ENCODE peak calls at places on chromosomes 13 and 19, in five cellular contexts. B is A549, R is cardiac muscle cell, J is Peyer's patch, U is AG09309. F is an unnamed sample.
A peak's percentile ranks its signal among the peaks of the same experiment; 100 is the strongest.

GRCh38 chr13:25180795-25181537 is 8.9 kb upstream of the AMER2 start:
- DNase-seq in B (no peak), U (no peak), R (no peak), J (no peak), F (no peak)

GRCh38 chr19:15466851-15467733 is 2.7 kb upstream of the RASAL3 start:
- DNase-seq in U (no peak), B (peak; percentile 55), R (peak; percentile 88), J (peak; percentile 67), F (no peak)

GRCh38 chr19:47097396-47098217 is 16.0 kb downstream of the ZC3H4 start:
- DNase-seq in U (no peak), J (no peak), B (no peak), R (no peak), F (no peak)

GRCh38 chr19:38142176-38143035 is 81.6 kb downstream of the DPF1 start:
- DNase-seq in J (peak; percentile 61), U (no peak), R (peak; percentile 66), B (peak; percentile 81), F (no peak)

GRCh38 chr13:90622547-90622946 is 724.9 kb upstream of the MIR17HG start:
- DNase-seq in U (no peak), B (no peak), R (peak; percentile 3), J (no peak), F (no peak)

GRCh38 chr13:26307701-26308100 is 53.8 kb downstream of the CDK8 start:
- DNase-seq in U (no peak), B (no peak), J (no peak), R (no peak), F (no peak)

GRCh38 chr13:106573855-106574254 is 5.9 kb upstream of the ARGLU1 start:
- DNase-seq in U (no peak), J (no peak), R (peak; percentile 55), B (no peak), F (no peak)

GRCh38 chr13:23428183-23428528 is 5.3 kb downstream of the SACS start:
- DNase-seq in R (peak; percentile 59), J (no peak), U (no peak), B (no peak), F (no peak)

GRCh38 chr13:53501387-53501786 is 472.8 kb downstream of the OLFM4 start:
- DNase-seq in B (no peak), U (no peak), R (no peak), J (no peak), F (no peak)

GRCh38 chr13:43728411-43728810 is 58.4 kb downstream of the ENOX1 start:
- DNase-seq in B (no peak), R (no peak), J (no peak), U (no peak), F (no peak)

GRCh38 chr13:22144806-22145205 is 473.9 kb downstream of the FGF9 start:
- DNase-seq in J (no peak), B (no peak), U (no peak), R (no peak), F (no peak)

GRCh38 chr13:47178090-47178950 is 281.5 kb upstream of the HTR2A start:
- DNase-seq in B (no peak), U (no peak), J (no peak), R (no peak), F (no peak)

GRCh38 chr13:47917022-47917574 is 84.0 kb downstream of the SUCLA2 start:
- DNase-seq in J (no peak), B (no peak), R (no peak), U (no peak), F (no peak)

GRCh38 chr13:34208326-34208725 is 390.4 kb downstream of the RFC3 start:
- DNase-seq in R (peak; percentile 29), B (no peak), U (peak; percentile 32), J (no peak), F (no peak)

GRCh38 chr19:4815426-4816387 is 15.8 kb downstream of the TICAM1 start:
- DNase-seq in B (peak; percentile 93), J (peak; percentile 94), R (peak; percentile 95), U (peak; percentile 60), F (no peak)

GRCh38 chr13:29922281-29922821 is 71.9 kb upstream of the UBL3 start:
- DNase-seq in R (peak; percentile 25), J (no peak), B (peak; percentile 16), U (no peak), F (no peak)

GRCh38 chr13:50598338-50598737 is 245.2 kb downstream of the DLEU7 start:
- DNase-seq in U (no peak), J (no peak), R (no peak), B (no peak), F (peak; percentile 22)

GRCh38 chr13:30978981-30979956 is 46.8 kb downstream of the TEX26 start:
- DNase-seq in B (peak; percentile 31), U (no peak), J (peak; percentile 61), R (peak; percentile 46), F (no peak)

GRCh38 chr13:46184277-46184699 is 2.3 kb upstream of the LCP1 start:
- DNase-seq in U (no peak), B (peak; percentile 22), J (peak; percentile 90), R (peak; percentile 28), F (no peak)

GRCh38 chr13:31093145-31093885 is 68.4 kb downstream of the HSPH1 start:
- DNase-seq in R (no peak), J (no peak), U (no peak), B (no peak), F (no peak)

GRCh38 chr19:54014920-54015560 is 23.6 kb downstream of the CACNG6 start:
- DNase-seq in J (no peak), B (no peak), U (no peak), R (no peak), F (no peak)

GRCh38 chr13:35469781-35470380 is 6.6 kb downstream of the MAB21L1 start:
- DNase-seq in B (no peak), J (no peak), U (no peak), R (no peak), F (no peak)

GRCh38 chr13:104823709-104824108 is 1711.8 kb downstream of the EFNB2 start:
- DNase-seq in B (no peak), U (no peak), R (no peak), J (no peak), F (no peak)

GRCh38 chr19:4522291-4523002 is 4.2 kb upstream of the PLIN4 start:
- DNase-seq in B (no peak), U (no peak), J (no peak), R (no peak), F (no peak)

GRCh38 chr13:99982021-99982740 is 597 bp downstream of the ZIC2 start:
- DNase-seq in J (no peak), R (no peak), U (no peak), B (peak; percentile 51), F (no peak)

GRCh38 chr19:38849746-38850230 is at the start of gene HNRNPL:
- DNase-seq in B (no peak), U (no peak), R (no peak), J (no peak), F (no peak)

GRCh38 chr13:29369060-29369743 is 226.3 kb downstream of the SLC7A1 start:
- DNase-seq in U (no peak), B (peak; percentile 35), R (peak; percentile 54), J (no peak), F (peak; percentile 2)

GRCh38 chr19:46192990-46193650 is 36.4 kb upstream of the IGFL1 start:
- DNase-seq in B (peak; percentile 84), J (peak; percentile 76), R (peak; percentile 58), U (peak; percentile 27), F (no peak)

GRCh38 chr13:112903606-112904195 is 65.3 kb upstream of the MCF2L start:
- DNase-seq in B (no peak), J (no peak), U (no peak), R (no peak), F (no peak)

GRCh38 chr13:29465741-29466293 is 129.7 kb downstream of the SLC7A1 start:
- DNase-seq in J (no peak), R (peak; percentile 73), U (no peak), B (no peak), F (no peak)

GRCh38 chr19:46776927-46777911 is 11.2 kb downstream of the SLC1A5 start:
- DNase-seq in U (no peak), R (no peak), J (no peak), B (peak; percentile 55), F (no peak)

GRCh38 chr19:48859711-48860572 is 8.5 kb downstream of the PLEKHA4 start:
- DNase-seq in J (no peak), U (no peak), R (no peak), B (peak; percentile 65), F (no peak)

GRCh38 chr19:34253711-34254551 is 423 bp upstream of the GARRE1 start:
- DNase-seq in U (no peak), B (no peak), J (peak; percentile 96), R (no peak), F (no peak)

DNA sequence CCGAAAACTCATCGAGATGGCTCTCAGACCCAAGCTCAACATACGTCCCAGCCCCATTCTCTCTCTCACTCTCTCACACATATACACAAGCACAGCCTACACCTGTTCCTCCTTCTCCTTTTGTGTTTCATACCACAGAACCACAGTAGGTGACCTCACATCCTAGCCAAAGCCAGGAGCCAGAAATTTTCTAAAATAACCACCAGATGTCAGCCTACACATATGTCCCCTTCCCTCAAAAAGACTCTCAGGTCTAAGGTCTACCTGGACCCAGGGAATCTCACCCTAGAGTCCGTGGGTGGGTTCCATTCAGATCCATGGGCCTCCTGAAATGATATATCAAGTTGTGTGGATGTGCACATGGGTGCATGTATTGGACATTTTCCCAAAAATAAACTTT is 104.2 kb upstream of the IPO5 start:
- DNase-seq in U (no peak), B (peak; percentile 24), J (no peak), R (peak; percentile 39), F (peak; percentile 13)
- TF ChIP-seq CTCF in U (peak; percentile 52), B (peak; percentile 53), J (no peak), R (peak; percentile 41), F (peak; percentile 65)

GRCh38 chr13:36884235-36884634 is 35.8 kb downstream of the SMAD9 start:
- DNase-seq in R (no peak), B (no peak), U (no peak), J (no peak), F (no peak)

GRCh38 chr13:36885901-36886300 is 34.1 kb downstream of the SMAD9 start:
- DNase-seq in R (no peak), B (no peak), J (no peak), U (no peak), F (no peak)

GRCh38 chr13:36880961-36881360 is 39.1 kb downstream of the SMAD9 start:
- DNase-seq in J (no peak), R (peak; percentile 22), B (no peak), U (no peak), F (no peak)

GRCh38 chr13:36883829-36884228 is 36.2 kb downstream of the SMAD9 start:
- DNase-seq in U (no peak), R (no peak), B (no peak), J (no peak), F (no peak)

GRCh38 chr13:36882829-36883390 is 37.1 kb downstream of the SMAD9 start:
- DNase-seq in U (no peak), R (no peak), B (no peak), J (no peak), F (no peak)
- H3K4me3 ChIP-seq in U (no peak overlapping the region), R (no peak overlapping the region), B (no peak overlapping the region), J (no peak overlapping the region), F (no peak overlapping the region)

DNA sequence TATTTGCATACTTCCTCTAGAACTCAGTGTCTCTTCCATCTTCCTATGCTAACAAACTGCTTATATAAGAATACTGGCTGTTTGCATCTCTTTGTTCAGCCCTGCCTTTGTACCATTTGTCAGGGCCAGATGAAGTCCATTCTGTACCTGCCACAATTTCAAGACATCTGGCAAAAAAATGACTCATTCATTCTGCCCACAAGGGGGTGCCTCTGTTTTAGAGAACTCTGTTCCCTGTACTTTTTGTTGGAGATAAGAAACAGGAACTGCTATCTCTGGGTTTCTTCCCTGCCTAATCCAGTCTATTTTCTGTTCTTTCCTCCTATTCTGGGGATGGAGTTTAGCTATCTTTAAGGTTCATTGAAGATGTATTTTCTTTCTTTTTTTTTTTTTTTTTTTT is 23.0 kb downstream of the ZNF568 start:
- DNase-seq in U (no peak), J (no peak), R (peak; percentile 13), B (no peak), F (no peak)
- TF ChIP-seq CTCF in U (no peak), J (no peak), R (peak; percentile 13), B (no peak), F (peak; percentile 4)

GRCh38 chr19:43902399-43902798 is 32.7 kb downstream of the ZNF45 start:
- DNase-seq in B (no peak), R (no peak), U (no peak), J (no peak), F (no peak)
- H3K4me3 ChIP-seq in B (peak overlapping the region; percentile 48), R (peak overlapping the region; percentile 60), U (no peak overlapping the region), J (no peak overlapping the region), F (no peak overlapping the region)